ENCODE peak calls at places on chromosomes 4 and X, in six cellular contexts. One of them, this sample, is unnamed.

GRCh38 chrX:141642979-141643378 is 53.5 kb downstream of the SPANXA2 start:
- DNase-seq in heart left ventricle: no peak
- DNase-seq in nucleus accumbens: no peak
- DNase-seq in naive thymus-derived CD8-positive, alpha-beta T cell: no peak
- DNase-seq in MG63: peak; percentile 1
- DNase-seq in RWPE2: no peak
- DNase-seq in this sample: no peak

GRCh38 chr4:15682790-15683495 is 1.3 kb downstream of the FAM200B start:
- DNase-seq in heart left ventricle: no peak
- DNase-seq in RWPE2: no peak
- DNase-seq in naive thymus-derived CD8-positive, alpha-beta T cell: no peak
- DNase-seq in MG63: no peak
- DNase-seq in nucleus accumbens: no peak
- DNase-seq in this sample: no peak

GRCh38 chr4:137124278-137124932 is 407.9 kb downstream of the PCDH18 start:
- DNase-seq in naive thymus-derived CD8-positive, alpha-beta T cell: no peak
- DNase-seq in RWPE2: no peak
- DNase-seq in MG63: peak; percentile 1
- DNase-seq in nucleus accumbens: no peak
- DNase-seq in heart left ventricle: no peak
- DNase-seq in this sample: no peak

GRCh38 chr4:156962551-156962974 is 9.0 kb downstream of the PDGFC start:
- DNase-seq in nucleus accumbens: no peak
- DNase-seq in heart left ventricle: no peak
- DNase-seq in RWPE2: no peak
- DNase-seq in naive thymus-derived CD8-positive, alpha-beta T cell: no peak
- DNase-seq in MG63: peak; percentile 70
- DNase-seq in this sample: no peak

GRCh38 chrX:38275615-38276014 is 51.7 kb downstream of the RPGR start:
- DNase-seq in heart left ventricle: no peak
- DNase-seq in naive thymus-derived CD8-positive, alpha-beta T cell: no peak
- DNase-seq in nucleus accumbens: no peak
- DNase-seq in MG63: no peak
- DNase-seq in RWPE2: no peak
- DNase-seq in this sample: no peak

GRCh38 chrX:10633722-10634121 is 13.3 kb upstream of the MID1 start:
- DNase-seq in naive thymus-derived CD8-positive, alpha-beta T cell: no peak
- DNase-seq in MG63: peak; percentile 78
- DNase-seq in RWPE2: no peak
- DNase-seq in nucleus accumbens: no peak
- DNase-seq in heart left ventricle: peak; percentile 43
- DNase-seq in this sample: no peak

GRCh38 chrX:2862404-2862803 is 33.7 kb downstream of the GYG2 start:
- DNase-seq in naive thymus-derived CD8-positive, alpha-beta T cell: no peak
- DNase-seq in heart left ventricle: no peak
- DNase-seq in MG63: no peak
- DNase-seq in nucleus accumbens: no peak
- DNase-seq in RWPE2: no peak
- DNase-seq in this sample: no peak

GRCh38 chr4:108512615-108513505 is 107.5 kb upstream of the RPL34 start:
- DNase-seq in RWPE2: peak; percentile 53
- DNase-seq in heart left ventricle: peak; percentile 31
- DNase-seq in nucleus accumbens: no peak
- DNase-seq in MG63: no peak
- DNase-seq in naive thymus-derived CD8-positive, alpha-beta T cell: peak; percentile 35
- DNase-seq in this sample: no peak

GRCh38 chr4:159235779-159236368 is 133.0 kb downstream of the RAPGEF2 start:
- DNase-seq in naive thymus-derived CD8-positive, alpha-beta T cell: no peak
- DNase-seq in heart left ventricle: no peak
- DNase-seq in MG63: no peak
- DNase-seq in RWPE2: no peak
- DNase-seq in nucleus accumbens: no peak
- DNase-seq in this sample: no peak

GRCh38 chrX:41556958-41557357 is 109.8 kb downstream of the NYX start:
- DNase-seq in nucleus accumbens: no peak
- DNase-seq in heart left ventricle: no peak
- DNase-seq in MG63: no peak
- DNase-seq in RWPE2: no peak
- DNase-seq in naive thymus-derived CD8-positive, alpha-beta T cell: peak; percentile 20
- DNase-seq in this sample: no peak

GRCh38 chr4:111838406-111838930 is 306.8 kb upstream of the FAM241A start:
- DNase-seq in nucleus accumbens: no peak
- DNase-seq in heart left ventricle: no peak
- DNase-seq in naive thymus-derived CD8-positive, alpha-beta T cell: no peak
- DNase-seq in RWPE2: no peak
- DNase-seq in MG63: no peak
- DNase-seq in this sample: no peak

GRCh38 chrX:54810532-54810931 is 3.0 kb downstream of the MAGED2 start:
- DNase-seq in naive thymus-derived CD8-positive, alpha-beta T cell: no peak
- DNase-seq in RWPE2: no peak
- DNase-seq in MG63: no peak
- DNase-seq in nucleus accumbens: no peak
- DNase-seq in heart left ventricle: no peak
- DNase-seq in this sample: no peak

GRCh38 chr4:188779586-188779985 is 640.3 kb downstream of the TRIML1 start:
- DNase-seq in heart left ventricle: no peak
- DNase-seq in RWPE2: no peak
- DNase-seq in MG63: peak; percentile 44
- DNase-seq in naive thymus-derived CD8-positive, alpha-beta T cell: no peak
- DNase-seq in nucleus accumbens: no peak
- DNase-seq in this sample: no peak

GRCh38 chr4:1243451-1244080 is 5.4 kb downstream of the CTBP1 start:
- DNase-seq in heart left ventricle: no peak
- DNase-seq in MG63: no peak
- DNase-seq in naive thymus-derived CD8-positive, alpha-beta T cell: no peak
- DNase-seq in RWPE2: peak; percentile 58
- DNase-seq in nucleus accumbens: no peak
- DNase-seq in this sample: no peak

GRCh38 chr4:78829296-78829695 is 53.1 kb downstream of the BMP2K start:
- DNase-seq in naive thymus-derived CD8-positive, alpha-beta T cell: no peak
- DNase-seq in RWPE2: no peak
- DNase-seq in heart left ventricle: no peak
- DNase-seq in nucleus accumbens: no peak
- DNase-seq in MG63: no peak
- DNase-seq in this sample: no peak

GRCh38 chrX:10310502-10310901 is 153.7 kb downstream of the CLCN4 start:
- DNase-seq in MG63: no peak
- DNase-seq in RWPE2: no peak
- DNase-seq in naive thymus-derived CD8-positive, alpha-beta T cell: no peak
- DNase-seq in nucleus accumbens: no peak
- DNase-seq in heart left ventricle: no peak
- DNase-seq in this sample: no peak

GRCh38 chrX:11309220-11309619 is 16.0 kb downstream of the AMELX start:
- DNase-seq in MG63: no peak
- DNase-seq in RWPE2: no peak
- DNase-seq in heart left ventricle: no peak
- DNase-seq in naive thymus-derived CD8-positive, alpha-beta T cell: no peak
- DNase-seq in nucleus accumbens: no peak
- DNase-seq in this sample: no peak

GRCh38 chrX:56728752-56729151 is 291 bp upstream of the NBDY start:
- DNase-seq in naive thymus-derived CD8-positive, alpha-beta T cell: no peak
- DNase-seq in MG63: peak; percentile 16
- DNase-seq in nucleus accumbens: no peak
- DNase-seq in RWPE2: no peak
- DNase-seq in heart left ventricle: no peak
- DNase-seq in this sample: no peak

GRCh38 chrX:153312842-153313241 is 8.7 kb downstream of the PNMA6F start:
- DNase-seq in MG63: no peak
- DNase-seq in nucleus accumbens: no peak
- DNase-seq in RWPE2: no peak
- DNase-seq in heart left ventricle: no peak
- DNase-seq in naive thymus-derived CD8-positive, alpha-beta T cell: no peak
- DNase-seq in this sample: no peak